ENCODE peak calls at places on chromosomes 5 and 9, in eight cellular contexts. G, R, V, K, F, M, W and L are unnamed samples.

GRCh38 chr5:69084903-69085302 is 8.9 kb upstream of the SLC30A5 start:
- DNase-seq in G (no peak), W (no peak), R (no peak), V (no peak), K (no peak), F (no peak), M (no peak), L (no peak)

GRCh38 chr5:150574818-150575537 is 65.5 kb upstream of the SYNPO start:
- DNase-seq in F (no peak), R (no peak), M (no peak), W (peak; percentile 29), V (no peak), K (no peak), G (no peak), L (no peak)

GRCh38 chr9:134221273-134222017 is 57.1 kb upstream of the RNU6ATAC start:
- DNase-seq in F (no peak), V (no peak), W (no peak), K (no peak), G (no peak), M (no peak), R (no peak), L (no peak)

GRCh38 chr5:43202380-43202779 is 10.4 kb downstream of the NIM1K start:
- DNase-seq in R (no peak), K (no peak), M (no peak), F (no peak), W (no peak), V (no peak), G (no peak), L (no peak)

GRCh38 chr9:85744481-85744880 is 2.7 kb upstream of the AGTPBP1 start:
- DNase-seq in K (no peak), M (no peak), R (no peak), G (no peak), V (no peak), F (no peak), W (no peak), L (no peak)

GRCh38 chr5:38783011-38783551 is 62.7 kb upstream of the OSMR start:
- DNase-seq in K (peak; percentile 99), M (no peak), G (no peak), V (no peak), W (peak; percentile 99), R (no peak), F (no peak), L (no peak)

GRCh38 chr9:121852646-121853616 is 201.5 kb downstream of the DAB2IP start:
- DNase-seq in M (no peak), W (peak; percentile 24), G (no peak), F (no peak), R (no peak), K (no peak), V (no peak), L (no peak)

GRCh38 chr5:14749579-14750091 is 85.1 kb downstream of the OTULIN start:
- DNase-seq in F (no peak), G (no peak), K (no peak), V (no peak), R (no peak), M (no peak), W (peak; percentile 54), L (no peak)

GRCh38 chr5:53446908-53447307 is 33.5 kb upstream of the FST start:
- DNase-seq in G (no peak), F (no peak), V (no peak), M (no peak), W (peak; percentile 32), R (no peak), K (no peak), L (no peak)

GRCh38 chr5:138903113-138903789 is 28.1 kb upstream of the LRRTM2 start:
- DNase-seq in K (no peak), G (no peak), V (no peak), W (peak; percentile 61), R (no peak), F (no peak), M (no peak), L (no peak)

GRCh38 chr5:90014420-90014819 is 395.1 kb downstream of the CETN3 start:
- DNase-seq in W (no peak), G (no peak), V (no peak), R (no peak), M (no peak), F (no peak), K (no peak), L (no peak)

GRCh38 chr9:546797-547223 is 294.7 kb upstream of the DMRT1 start:
- DNase-seq in G (no peak), W (peak; percentile 6), V (no peak), M (no peak), R (no peak), F (no peak), K (peak; percentile 55), L (peak; percentile 39)

GRCh38 chr9:114386886-114387677 is 700 bp downstream of the AKNA start:
- DNase-seq in V (peak; percentile 77), M (no peak), K (peak; percentile 43), R (no peak), W (peak; percentile 49), F (no peak), G (peak; percentile 49), L (no peak)

GRCh38 chr5:124822647-124823046 is 76.2 kb upstream of the ZNF608 start:
- DNase-seq in K (no peak), W (no peak), F (no peak), M (no peak), V (no peak), R (no peak), G (no peak), L (no peak)

GRCh38 chr9:123003467-123003866 is 30.0 kb upstream of the GPR21 start:
- DNase-seq in K (no peak), M (no peak), R (no peak), V (no peak), F (no peak), G (no peak), W (peak; percentile 43), L (no peak)